ENCODE peak calls at places on chromosomes 5 and 9, in four cellular contexts. One of them, this sample, is unnamed.

GRCh38 chr9:116964258-116964657 is 277.2 kb downstream of the TRIM32 start:
- DNase-seq in IMR-90: no peak
- DNase-seq in neural progenitor cell: no peak
- DNase-seq in PC-3: no peak
- DNase-seq in this sample: no peak

GRCh38 chr5:65108786-65109743 is 340.3 kb downstream of the CWC27 start:
- DNase-seq in PC-3: no peak
- DNase-seq in neural progenitor cell: no peak
- DNase-seq in IMR-90: peak
- DNase-seq in this sample: no peak

GRCh38 chr9:127264462-127265040 is at the start of gene GARNL3:
- DNase-seq in neural progenitor cell: peak
- DNase-seq in IMR-90: no peak
- DNase-seq in PC-3: no peak
- DNase-seq in this sample: no peak

GRCh38 chr5:55191165-55191564 is 18.2 kb upstream of the CDC20B start:
- DNase-seq in neural progenitor cell: no peak
- DNase-seq in IMR-90: no peak
- DNase-seq in PC-3: peak
- DNase-seq in this sample: peak

GRCh38 chr9:127897194-127897692 is 2.2 kb downstream of the ST6GALNAC6 start:
- DNase-seq in PC-3: no peak
- DNase-seq in neural progenitor cell: peak
- DNase-seq in IMR-90: peak
- DNase-seq in this sample: no peak

GRCh38 chr5:9344751-9345240 is 201.1 kb downstream of the SEMA5A start:
- DNase-seq in PC-3: no peak
- DNase-seq in IMR-90: no peak
- DNase-seq in neural progenitor cell: no peak
- DNase-seq in this sample: peak

GRCh38 chr5:168362097-168362885 is 70.8 kb downstream of the WWC1 start:
- DNase-seq in neural progenitor cell: no peak
- DNase-seq in PC-3: peak
- DNase-seq in IMR-90: no peak
- DNase-seq in this sample: peak

GRCh38 chr9:134960701-134961181 is 43.0 kb upstream of the FCN1 start:
- DNase-seq in neural progenitor cell: no peak
- DNase-seq in PC-3: no peak
- DNase-seq in IMR-90: no peak
- DNase-seq in this sample: no peak

GRCh38 chr9:126261584-126262356 is 64.9 kb upstream of the MVB12B start:
- DNase-seq in PC-3: no peak
- DNase-seq in neural progenitor cell: no peak
- DNase-seq in IMR-90: no peak
- DNase-seq in this sample: no peak

GRCh38 chr9:107621436-107621835 is 131.9 kb upstream of the KLF4 start:
- DNase-seq in PC-3: no peak
- DNase-seq in neural progenitor cell: no peak
- DNase-seq in IMR-90: no peak
- DNase-seq in this sample: no peak

GRCh38 chr5:15008476-15008875 is 136.9 kb upstream of the ANKH start:
- DNase-seq in PC-3: peak
- DNase-seq in IMR-90: peak
- DNase-seq in neural progenitor cell: no peak
- DNase-seq in this sample: peak

GRCh38 chr5:15752886-15753285 is 252.9 kb downstream of the FBXL7 start:
- DNase-seq in PC-3: no peak
- DNase-seq in neural progenitor cell: no peak
- DNase-seq in IMR-90: peak
- DNase-seq in this sample: no peak

GRCh38 chr5:62168882-62169281 is 137.1 kb upstream of the KIF2A start:
- DNase-seq in neural progenitor cell: no peak
- DNase-seq in PC-3: no peak
- DNase-seq in IMR-90: no peak
- DNase-seq in this sample: no peak

GRCh38 chr5:83162598-83162997 is 85.3 kb downstream of the XRCC4 start:
- DNase-seq in PC-3: no peak
- DNase-seq in IMR-90: no peak
- DNase-seq in neural progenitor cell: no peak
- DNase-seq in this sample: no peak

GRCh38 chr5:154467655-154468354 is 10.2 kb downstream of the HAND1 start:
- DNase-seq in PC-3: peak
- DNase-seq in neural progenitor cell: peak
- DNase-seq in IMR-90: peak
- DNase-seq in this sample: peak

GRCh38 chr5:151793358-151793757 is 21.6 kb downstream of the G3BP1 start:
- DNase-seq in IMR-90: no peak
- DNase-seq in PC-3: no peak
- DNase-seq in neural progenitor cell: no peak
- DNase-seq in this sample: no peak

GRCh38 chr5:178490935-178491632 is 99.1 kb downstream of the COL23A1 start:
- DNase-seq in neural progenitor cell: no peak
- DNase-seq in IMR-90: no peak
- DNase-seq in PC-3: no peak
- DNase-seq in this sample: no peak

GRCh38 chr9:92094655-92095054 is 20.6 kb downstream of the SPTLC1 start:
- DNase-seq in neural progenitor cell: no peak
- DNase-seq in PC-3: peak
- DNase-seq in IMR-90: peak
- DNase-seq in this sample: no peak

DNA sequence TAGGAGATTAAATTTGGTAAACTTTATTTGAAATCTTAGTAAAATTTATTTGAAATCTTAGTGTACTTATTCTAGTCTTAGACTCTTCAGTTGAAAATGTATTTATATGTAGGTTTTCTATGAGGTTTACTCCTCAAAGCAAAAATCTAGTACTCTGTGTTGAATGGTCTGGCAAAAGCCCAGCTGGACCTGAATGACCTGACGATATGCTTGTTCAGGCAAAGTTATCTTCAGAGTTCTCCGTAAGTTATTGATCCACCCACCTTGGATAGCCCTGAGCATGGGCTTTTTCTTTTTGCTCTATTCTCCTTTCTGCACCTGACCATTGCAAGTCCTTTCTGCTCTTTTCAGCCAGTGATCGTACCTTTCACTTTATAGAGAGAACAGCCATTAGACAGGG is 158.4 kb downstream of the MAN2A1 start:
- DNase-seq in neural progenitor cell: no peak
- DNase-seq in IMR-90: no peak
- DNase-seq in PC-3: no peak
- DNase-seq in this sample: no peak
- H2AFZ ChIP-seq in neural progenitor cell: no peak
- H2AFZ ChIP-seq in IMR-90: no peak
- H2AFZ ChIP-seq in PC-3: no peak
- H2AFZ ChIP-seq in this sample: no peak

DNA sequence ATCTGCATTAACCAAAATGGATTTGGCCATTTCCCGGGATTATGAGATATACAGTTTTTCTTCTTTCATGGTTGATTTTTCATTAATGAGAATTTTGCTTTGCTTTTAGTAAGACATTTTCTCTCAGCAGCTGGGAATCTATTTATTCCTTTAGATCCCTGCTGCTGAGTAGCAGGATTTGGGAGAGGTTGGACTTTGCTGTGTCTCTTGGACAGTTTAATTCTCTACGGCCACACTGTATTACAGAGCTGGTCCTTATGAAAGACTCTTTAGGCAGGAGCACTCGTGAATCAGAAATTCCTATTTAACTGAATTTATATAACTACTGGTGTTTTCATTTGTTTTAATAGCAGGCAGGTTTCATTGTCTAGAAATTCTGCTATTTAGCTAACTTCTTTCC is 1.6 kb downstream of the UNC13B start:
- DNase-seq in PC-3: no peak
- DNase-seq in IMR-90: no peak
- DNase-seq in neural progenitor cell: no peak
- DNase-seq in this sample: no peak
- H3K4me3 ChIP-seq in PC-3: peak
- H3K4me3 ChIP-seq in IMR-90: no peak
- H3K4me3 ChIP-seq in neural progenitor cell: peak
- H3K4me3 ChIP-seq in this sample: no peak

GRCh38 chr5:124724357-124725039 is 21.9 kb downstream of the ZNF608 start:
- DNase-seq in neural progenitor cell: no peak
- DNase-seq in PC-3: no peak
- DNase-seq in IMR-90: no peak
- DNase-seq in this sample: no peak
- TF ChIP-seq CTCF in neural progenitor cell: no peak
- TF ChIP-seq CTCF in PC-3: no peak
- TF ChIP-seq CTCF in IMR-90: no peak
- TF ChIP-seq CTCF in this sample: no peak

DNA sequence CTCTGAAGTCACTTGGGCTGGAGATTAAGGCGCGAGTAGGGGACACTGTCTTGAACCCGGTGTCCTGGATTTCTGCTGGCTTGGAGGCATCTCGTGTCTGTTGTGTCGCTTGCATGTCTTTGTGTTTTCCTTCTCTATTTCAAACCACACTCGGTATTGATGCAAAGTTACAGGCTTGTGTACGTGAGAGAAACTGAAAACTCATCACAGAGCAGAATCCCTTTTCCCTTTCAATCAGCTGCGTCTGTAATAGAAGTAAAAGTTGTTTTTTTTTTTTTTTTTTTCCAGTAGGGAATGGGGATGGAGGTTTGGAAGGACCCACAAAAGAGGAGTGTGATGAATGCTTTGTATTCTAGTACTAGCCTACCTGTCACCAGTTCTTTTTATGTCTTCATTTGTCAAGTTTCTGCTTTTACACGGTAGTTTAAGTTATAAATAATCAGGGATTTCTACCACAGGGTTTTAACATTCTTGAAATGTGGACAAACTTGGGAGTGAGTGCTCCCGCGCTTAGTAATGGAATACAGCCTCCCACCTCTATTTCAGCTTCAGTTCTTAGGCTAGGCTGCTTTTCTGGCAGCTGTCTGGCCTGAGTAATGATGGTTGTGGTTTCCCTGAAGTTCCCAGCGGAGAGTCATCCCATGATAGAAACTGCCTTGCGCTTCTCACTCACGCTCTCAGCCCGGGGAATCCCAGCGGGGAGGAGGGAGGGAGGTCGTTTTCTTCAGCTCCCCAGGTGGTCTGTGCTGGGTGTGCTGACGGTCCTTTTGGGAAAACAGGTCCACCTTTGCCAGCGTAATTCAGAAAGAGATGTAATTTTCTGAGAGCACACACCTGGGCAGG is 789 bp downstream of the TJP2 start:
- DNase-seq in neural progenitor cell: peak
- DNase-seq in PC-3: peak
- DNase-seq in IMR-90: peak
- DNase-seq in this sample: peak
- H2AFZ ChIP-seq in neural progenitor cell: peak
- H2AFZ ChIP-seq in PC-3: no peak
- H2AFZ ChIP-seq in IMR-90: peak
- H2AFZ ChIP-seq in this sample: no peak

GRCh38 chr9:132589148-132590036 is 7.0 kb downstream of the BARHL1 start:
- DNase-seq in IMR-90: no peak
- DNase-seq in PC-3: no peak
- DNase-seq in neural progenitor cell: peak
- DNase-seq in this sample: no peak
- H3K4me3 ChIP-seq in IMR-90: no peak
- H3K4me3 ChIP-seq in PC-3: no peak
- H3K4me3 ChIP-seq in neural progenitor cell: peak
- H3K4me3 ChIP-seq in this sample: no peak

GRCh38 chr5:174425964-174426290 is 298.5 kb upstream of the MSX2 start:
- DNase-seq in IMR-90: no peak
- DNase-seq in PC-3: no peak
- DNase-seq in neural progenitor cell: no peak
- DNase-seq in this sample: no peak

GRCh38 chr5:174423538-174423937 is 300.8 kb upstream of the MSX2 start:
- DNase-seq in IMR-90: no peak
- DNase-seq in neural progenitor cell: no peak
- DNase-seq in PC-3: no peak
- DNase-seq in this sample: no peak

GRCh38 chr5:174426388-174426787 is 298.0 kb upstream of the MSX2 start:
- DNase-seq in neural progenitor cell: no peak
- DNase-seq in PC-3: no peak
- DNase-seq in IMR-90: no peak
- DNase-seq in this sample: no peak

GRCh38 chr5:174425271-174425963 is 299.0 kb upstream of the MSX2 start:
- DNase-seq in IMR-90: no peak
- DNase-seq in PC-3: no peak
- DNase-seq in neural progenitor cell: no peak
- DNase-seq in this sample: no peak

DNA sequence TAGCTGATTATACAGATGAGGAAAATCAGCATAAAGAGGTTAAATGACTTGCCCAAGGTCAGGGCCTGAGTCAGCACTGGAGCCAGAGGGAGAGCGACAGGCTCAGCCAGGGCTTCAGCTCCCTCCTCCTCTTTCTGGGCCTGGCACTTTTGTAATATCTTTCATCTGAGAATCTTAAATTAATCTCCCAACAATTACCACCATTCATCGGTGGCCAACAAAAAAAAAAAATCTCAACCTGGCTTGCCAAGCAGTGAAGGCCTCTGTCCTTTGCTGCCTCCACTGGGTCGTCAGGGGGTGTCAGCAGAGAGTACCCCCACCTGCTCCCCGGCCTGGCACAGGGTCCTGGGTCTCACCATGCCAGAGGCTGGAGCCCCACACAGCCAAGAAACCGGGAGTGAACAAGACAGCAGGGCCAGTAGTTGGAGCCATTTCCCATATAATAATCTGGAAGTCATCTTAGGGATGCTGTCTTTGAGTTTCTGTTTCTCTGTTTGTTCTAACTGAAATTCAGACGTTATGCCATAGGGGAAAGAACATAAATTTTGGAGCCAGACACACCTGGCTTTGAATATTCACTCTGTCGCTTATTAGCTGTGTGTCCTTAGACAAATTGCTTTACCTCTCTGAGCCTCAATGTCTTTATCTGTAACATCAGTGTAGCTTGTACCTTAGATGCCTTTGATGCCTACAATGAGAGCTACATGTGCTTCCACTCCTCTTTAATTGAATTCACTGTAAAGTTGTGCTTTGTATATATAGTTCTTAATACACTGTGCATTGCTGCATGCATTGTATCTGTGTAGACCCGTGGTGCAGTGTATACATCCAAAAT is 299.9 kb upstream of the MSX2 start:
- DNase-seq in PC-3: peak
- DNase-seq in IMR-90: no peak
- DNase-seq in neural progenitor cell: no peak
- DNase-seq in this sample: no peak
- TF ChIP-seq CTCF in PC-3: peak
- TF ChIP-seq CTCF in IMR-90: peak
- TF ChIP-seq CTCF in neural progenitor cell: peak
- TF ChIP-seq CTCF in this sample: no peak

GRCh38 chr9:98259791-98260190 is 4.3 kb upstream of the TBC1D2 start:
- DNase-seq in IMR-90: no peak
- DNase-seq in neural progenitor cell: no peak
- DNase-seq in PC-3: no peak
- DNase-seq in this sample: no peak
- H2AFZ ChIP-seq in IMR-90: no peak
- H2AFZ ChIP-seq in neural progenitor cell: no peak
- H2AFZ ChIP-seq in PC-3: no peak
- H2AFZ ChIP-seq in this sample: no peak

GRCh38 chr5:140916325-140916724 is 9.8 kb upstream of the PCDHAC1 start:
- DNase-seq in PC-3: peak
- DNase-seq in IMR-90: no peak
- DNase-seq in neural progenitor cell: no peak
- DNase-seq in this sample: no peak
- H3K4me3 ChIP-seq in PC-3: no peak
- H3K4me3 ChIP-seq in IMR-90: no peak
- H3K4me3 ChIP-seq in neural progenitor cell: no peak
- H3K4me3 ChIP-seq in this sample: no peak

GRCh38 chr5:88724201-88724600 is 158.8 kb downstream of the MEF2C start:
- DNase-seq in IMR-90: peak
- DNase-seq in neural progenitor cell: no peak
- DNase-seq in PC-3: peak
- DNase-seq in this sample: no peak
- TF ChIP-seq CTCF in IMR-90: peak
- TF ChIP-seq CTCF in neural progenitor cell: peak
- TF ChIP-seq CTCF in PC-3: peak
- TF ChIP-seq CTCF in this sample: peak

This sample was measured in PC-9.